ENCODE peak calls at places on chromosomes 12 and 14, in nine cellular contexts. C is HepG2, F is GM23338, M is K562, Y is A549, J is HL-60, I is Panc1, O is SK-N-SH, N is GM12878. R is an unnamed sample.

GRCh38 chr14:54769955-54770863 is 132.4 kb downstream of the GCH1 start:
- DNase-seq in I (no peak), M (no peak), Y (no peak), F (no peak), J (no peak), N (no peak), C (no peak), O (no peak), R (no peak)

GRCh38 chr14:21049263-21049662 is 7.1 kb downstream of the RNASE7 start:
- DNase-seq in I (no peak), F (no peak), Y (no peak), O (no peak), J (no peak), M (no peak), N (no peak), C (no peak), R (no peak)

GRCh38 chr12:108079731-108080130 is 49.4 kb upstream of the WSCD2 start:
- DNase-seq in M (peak; percentile 60), O (no peak), C (no peak), F (no peak), N (no peak), Y (no peak), I (no peak), J (no peak), R (no peak)

GRCh38 chr14:55388160-55388559 is 23.5 kb downstream of the ATG14 start:
- DNase-seq in J (no peak), Y (no peak), O (no peak), I (no peak), N (no peak), M (no peak), C (no peak), F (no peak), R (no peak)

GRCh38 chr12:66742508-66743367 is 63.9 kb upstream of the GRIP1 start:
- DNase-seq in I (no peak), M (no peak), N (no peak), J (no peak), O (no peak), Y (no peak), C (no peak), F (no peak), R (no peak)

GRCh38 chr12:34379142-34379541 is 356.8 kb downstream of the ALG10 start:
- DNase-seq in I (no peak), Y (no peak), F (no peak), O (peak; percentile 38), C (no peak), N (no peak), J (no peak), M (no peak), R (no peak)

GRCh38 chr12:65123435-65124063 is 2.4 kb upstream of the WIF1 start:
- DNase-seq in F (peak; percentile 67), N (peak; percentile 8), C (peak; percentile 15), M (no peak), Y (peak; percentile 51), O (peak; percentile 15), J (peak; percentile 49), I (no peak), R (no peak)

GRCh38 chr14:79986251-79986650 is 225.1 kb downstream of the DIO2 start:
- DNase-seq in F (no peak), N (no peak), I (no peak), J (no peak), M (no peak), C (no peak), Y (no peak), O (no peak), R (no peak)

GRCh38 chr12:106780010-106780625 is 5.6 kb downstream of the RIC8B start:
- DNase-seq in O (peak; percentile 42), M (peak; percentile 69), C (no peak), I (no peak), Y (peak; percentile 32), J (no peak), F (no peak), N (no peak), R (no peak)

GRCh38 chr12:87836190-87836589 is 193.0 kb downstream of the C12orf50 start:
- DNase-seq in M (no peak), J (no peak), C (no peak), I (no peak), O (peak; percentile 8), F (no peak), N (no peak), Y (no peak), R (no peak)

GRCh38 chr12:123931686-123932321 is 40.8 kb downstream of the CCDC92 start:
- DNase-seq in O (no peak), C (no peak), M (no peak), N (no peak), Y (no peak), J (no peak), I (no peak), F (no peak), R (no peak)

GRCh38 chr14:100410056-100410565 is 87.0 kb downstream of the SLC25A47 start:
- DNase-seq in N (no peak), C (no peak), J (no peak), M (no peak), I (no peak), Y (no peak), O (no peak), F (peak; percentile 78), R (no peak)

GRCh38 chr14:23566112-23566781 is 1.3 kb downstream of the AP1G2 start:
- DNase-seq in N (no peak), C (no peak), I (no peak), O (no peak), M (no peak), J (no peak), Y (no peak), F (no peak), R (no peak)

GRCh38 chr12:11907625-11908024 is 163.1 kb upstream of the BCL2L14 start:
- DNase-seq in Y (no peak), C (no peak), F (no peak), M (no peak), I (no peak), J (no peak), N (no peak), O (no peak), R (no peak)

GRCh38 chr12:11904124-11904523 is 166.6 kb upstream of the BCL2L14 start:
- DNase-seq in Y (no peak), O (no peak), N (no peak), C (no peak), M (no peak), I (no peak), J (no peak), F (no peak), R (no peak)

GRCh38 chr12:11902525-11902875 is 168.2 kb upstream of the BCL2L14 start:
- DNase-seq in M (no peak), C (no peak), O (no peak), F (no peak), Y (no peak), J (no peak), N (no peak), I (no peak), R (no peak)

GRCh38 chr12:11901687-11902524 is 168.8 kb upstream of the BCL2L14 start:
- DNase-seq in Y (no peak), O (no peak), J (no peak), F (no peak), I (no peak), M (no peak), C (no peak), N (no peak), R (no peak)

DNA sequence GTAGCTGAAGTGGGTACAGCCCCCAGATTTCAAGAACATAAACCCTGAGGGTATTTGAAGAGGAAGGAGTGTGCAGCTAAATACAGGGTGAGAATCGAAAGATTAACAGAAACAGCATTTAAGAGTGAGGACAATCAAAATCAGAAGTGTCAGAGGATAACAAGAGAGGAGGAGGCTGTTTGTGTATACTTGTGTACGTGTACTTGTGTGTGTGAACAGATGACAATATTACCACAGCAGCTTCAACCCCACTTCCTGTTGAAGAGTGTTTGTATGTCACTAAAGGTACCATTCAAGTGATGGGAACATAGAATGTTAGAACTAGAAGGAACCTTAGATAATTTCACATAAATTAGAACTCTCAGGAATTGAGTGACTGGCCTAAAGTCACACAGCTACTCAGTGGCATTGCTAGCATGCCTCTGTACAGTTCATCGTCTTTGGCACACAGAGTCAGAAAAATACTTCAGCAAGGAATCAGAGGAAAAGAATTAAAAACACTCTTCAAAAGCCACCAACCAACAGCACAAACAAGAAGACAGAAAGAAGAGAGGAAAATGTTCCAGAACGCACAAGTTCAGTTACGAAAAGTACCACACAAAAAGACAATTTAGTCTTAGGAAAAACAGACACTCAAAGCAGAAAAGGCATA is 164.3 kb upstream of the BCL2L14 start:
- DNase-seq in Y (no peak), C (no peak), N (no peak), M (no peak), O (no peak), I (no peak), F (no peak), J (no peak), R (no peak)
- H3K4me3 ChIP-seq in Y (no peak overlapping the region), C (no peak overlapping the region), N (no peak overlapping the region), M (no peak overlapping the region), O (no peak overlapping the region), I (no peak overlapping the region), F (no peak overlapping the region), J (no peak overlapping the region), R (no peak overlapping the region)

DNA sequence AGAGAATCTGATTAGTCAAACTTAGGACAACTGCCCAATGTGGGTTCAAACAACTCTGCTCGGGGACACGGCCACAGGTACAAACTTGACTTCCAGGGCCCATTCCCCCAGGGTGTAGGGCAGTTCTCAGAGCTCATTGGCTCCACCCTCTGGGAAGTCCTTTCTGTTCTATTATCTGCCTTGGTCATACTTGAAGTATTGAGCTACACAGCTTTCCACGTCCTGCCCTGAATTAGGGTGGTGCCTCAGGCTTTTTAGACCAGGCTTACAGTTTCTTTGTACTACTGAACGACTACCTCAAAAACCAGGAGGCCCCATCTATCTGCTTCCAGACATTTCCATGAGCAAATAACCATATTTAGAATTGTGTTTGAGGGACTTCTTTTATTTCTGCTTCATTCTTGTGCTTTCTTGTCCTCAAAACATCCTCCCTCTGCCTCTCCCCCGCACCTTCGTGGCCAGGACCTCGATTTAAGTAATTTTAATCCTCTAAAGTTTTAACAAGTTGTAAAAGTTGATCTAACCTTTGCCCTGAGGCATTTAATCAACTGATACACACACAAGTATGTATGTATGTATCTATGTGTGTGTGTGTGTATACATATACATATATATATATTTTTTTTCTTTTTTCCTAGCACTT is 281.8 kb upstream of the AMIGO2 start:
- DNase-seq in Y (peak; percentile 40), J (peak; percentile 7), M (peak; percentile 36), N (no peak), O (no peak), F (no peak), I (no peak), C (no peak), R (no peak)
- TF ChIP-seq REST in Y (no peak), J (no peak), M (no peak), N (no peak), O (no peak), F (no peak), I (no peak), C (no peak), R (no peak)

DNA sequence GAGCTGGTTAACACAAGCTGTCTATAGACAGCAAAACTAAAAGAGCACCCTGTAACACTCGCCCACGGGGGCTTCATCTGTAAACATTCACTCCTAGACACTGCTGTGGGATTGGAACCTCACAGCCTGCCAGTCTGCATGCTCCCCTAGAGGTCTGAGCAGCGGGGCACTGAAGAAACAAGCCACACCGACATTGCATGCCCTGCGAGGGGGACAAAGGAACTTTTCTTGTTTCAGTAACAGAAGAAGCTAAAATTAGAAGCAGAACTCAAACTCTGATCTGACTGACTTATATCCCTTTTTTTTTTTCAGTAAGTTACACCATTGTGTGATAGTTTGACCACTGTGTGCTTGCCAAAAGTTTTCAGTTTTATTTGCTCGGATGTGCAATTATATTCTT is 100.3 kb downstream of the EPS8 start:
- DNase-seq in C (no peak), N (no peak), F (peak; percentile 25), M (no peak), Y (no peak), I (no peak), O (no peak), J (no peak), R (no peak)
- H3K4me3 ChIP-seq in C (no peak overlapping the region), N (no peak overlapping the region), F (no peak overlapping the region), M (no peak overlapping the region), Y (no peak overlapping the region), I (peak overlapping the region; percentile 43), O (no peak overlapping the region), J (no peak overlapping the region), R (peak overlapping the region; percentile 52)

GRCh38 chr14:97185186-97185585 is 388.0 kb downstream of the VRK1 start:
- DNase-seq in I (peak; percentile 4), J (no peak), C (no peak), F (peak; percentile 48), O (no peak), Y (peak; percentile 25), N (no peak), M (no peak), R (no peak)
- TF ChIP-seq REST in I (no peak), J (no peak), C (no peak), F (no peak), O (no peak), Y (no peak), N (no peak), M (no peak), R (no peak)